ENCODE peak calls at places on chromosomes 7 and 10, in four cellular contexts. One of them, this sample, is unnamed.
A peak's percentile ranks its signal among the peaks of the same experiment; 100 is the strongest.

GRCh38 chr10:95907454-95908253 is at the start of gene CC2D2B:
- DNase-seq in heart left ventricle: peak; percentile 87
- DNase-seq in A549: peak; percentile 79
- DNase-seq in tibial nerve: peak; percentile 60
- DNase-seq in this sample: peak; percentile 22

GRCh38 chr7:142384508-142384922 is 126.7 kb upstream of the PRSS58 start:
- DNase-seq in A549: no peak
- DNase-seq in heart left ventricle: no peak
- DNase-seq in tibial nerve: no peak
- DNase-seq in this sample: no peak

GRCh38 chr10:104318810-104319684 is 19.2 kb downstream of the ITPRIP start:
- DNase-seq in tibial nerve: peak; percentile 43
- DNase-seq in heart left ventricle: no peak
- DNase-seq in A549: no peak
- DNase-seq in this sample: no peak

GRCh38 chr10:124300224-124300623 is 118.5 kb downstream of the OAT start:
- DNase-seq in heart left ventricle: no peak
- DNase-seq in A549: no peak
- DNase-seq in tibial nerve: no peak
- DNase-seq in this sample: no peak

GRCh38 chr7:108094933-108095710 is 35.0 kb downstream of the LAMB4 start:
- DNase-seq in heart left ventricle: no peak
- DNase-seq in A549: peak; percentile 50
- DNase-seq in tibial nerve: no peak
- DNase-seq in this sample: peak; percentile 87

GRCh38 chr10:78397796-78398195 is 364.1 kb downstream of the RPS24 start:
- DNase-seq in heart left ventricle: no peak
- DNase-seq in tibial nerve: no peak
- DNase-seq in A549: no peak
- DNase-seq in this sample: no peak

GRCh38 chr10:52779541-52780390 is 7.2 kb upstream of the MBL2 start:
- DNase-seq in A549: peak; percentile 60
- DNase-seq in tibial nerve: peak; percentile 33
- DNase-seq in heart left ventricle: peak; percentile 43
- DNase-seq in this sample: no peak

GRCh38 chr7:5559586-5559985 is 136.0 kb upstream of the TNRC18 start:
- DNase-seq in tibial nerve: no peak
- DNase-seq in A549: no peak
- DNase-seq in heart left ventricle: no peak
- DNase-seq in this sample: no peak

GRCh38 chr7:18444856-18445255 is 50.7 kb upstream of the HDAC9 start:
- DNase-seq in A549: no peak
- DNase-seq in heart left ventricle: no peak
- DNase-seq in tibial nerve: no peak
- DNase-seq in this sample: no peak

GRCh38 chr7:70698219-70698832 is 433.6 kb upstream of the GALNT17 start:
- DNase-seq in heart left ventricle: no peak
- DNase-seq in A549: peak; percentile 56
- DNase-seq in tibial nerve: no peak
- DNase-seq in this sample: no peak

GRCh38 chr10:87752571-87752970 is 65.5 kb downstream of the ATAD1 start:
- DNase-seq in A549: no peak
- DNase-seq in tibial nerve: no peak
- DNase-seq in heart left ventricle: no peak
- DNase-seq in this sample: no peak

GRCh38 chr7:78777844-78778243 is 675.6 kb downstream of the MAGI2 start:
- DNase-seq in A549: no peak
- DNase-seq in heart left ventricle: no peak
- DNase-seq in tibial nerve: no peak
- DNase-seq in this sample: no peak

GRCh38 chr10:131117416-131118212 is 193.9 kb downstream of the TCERG1L start:
- DNase-seq in heart left ventricle: no peak
- DNase-seq in tibial nerve: no peak
- DNase-seq in A549: no peak
- DNase-seq in this sample: no peak

GRCh38 chr7:91668217-91668616 is 212.3 kb downstream of the MTERF1 start:
- DNase-seq in tibial nerve: no peak
- DNase-seq in heart left ventricle: no peak
- DNase-seq in A549: no peak
- DNase-seq in this sample: no peak

GRCh38 chr10:7424315-7424714 is 13.5 kb upstream of the SFMBT2 start:
- DNase-seq in tibial nerve: no peak
- DNase-seq in heart left ventricle: no peak
- DNase-seq in A549: no peak
- DNase-seq in this sample: no peak

GRCh38 chr10:128922172-128922571 is 544.9 kb upstream of the MGMT start:
- DNase-seq in heart left ventricle: peak; percentile 42
- DNase-seq in tibial nerve: no peak
- DNase-seq in A549: no peak
- DNase-seq in this sample: no peak

GRCh38 chr7:98360221-98361124 is 40.4 kb downstream of the BAIAP2L1 start:
- DNase-seq in A549: peak; percentile 61
- DNase-seq in heart left ventricle: no peak
- DNase-seq in tibial nerve: no peak
- DNase-seq in this sample: no peak

GRCh38 chr7:158663428-158663741 is 41.2 kb downstream of the NCAPG2 start:
- DNase-seq in tibial nerve: no peak
- DNase-seq in heart left ventricle: no peak
- DNase-seq in A549: no peak
- DNase-seq in this sample: no peak

GRCh38 chr7:130521552-130521951 is 29.7 kb downstream of the MEST start:
- DNase-seq in A549: no peak
- DNase-seq in tibial nerve: no peak
- DNase-seq in heart left ventricle: no peak
- DNase-seq in this sample: no peak

GRCh38 chr7:96388166-96388565 is 66.3 kb upstream of the SLC25A13 start:
- DNase-seq in A549: no peak
- DNase-seq in tibial nerve: no peak
- DNase-seq in heart left ventricle: no peak
- DNase-seq in this sample: peak; percentile 77

GRCh38 chr7:52586704-52587103 is 448.7 kb upstream of the POM121L12 start:
- DNase-seq in tibial nerve: no peak
- DNase-seq in heart left ventricle: no peak
- DNase-seq in A549: no peak
- DNase-seq in this sample: no peak

GRCh38 chr10:70222340-70222794 is 10.9 kb downstream of the PPA1 start:
- DNase-seq in tibial nerve: no peak
- DNase-seq in A549: no peak
- DNase-seq in heart left ventricle: no peak
- DNase-seq in this sample: peak; percentile 66

GRCh38 chr7:151482883-151483699 is 36.6 kb downstream of the RHEB start:
- DNase-seq in tibial nerve: no peak
- DNase-seq in A549: no peak
- DNase-seq in heart left ventricle: no peak
- DNase-seq in this sample: no peak
- H3K27ac ChIP-seq in tibial nerve: no peak overlapping the region
- H3K27ac ChIP-seq in A549: no peak overlapping the region
- H3K27ac ChIP-seq in heart left ventricle: peak overlapping the region; percentile 3
- H3K27ac ChIP-seq in this sample: no peak overlapping the region

DNA sequence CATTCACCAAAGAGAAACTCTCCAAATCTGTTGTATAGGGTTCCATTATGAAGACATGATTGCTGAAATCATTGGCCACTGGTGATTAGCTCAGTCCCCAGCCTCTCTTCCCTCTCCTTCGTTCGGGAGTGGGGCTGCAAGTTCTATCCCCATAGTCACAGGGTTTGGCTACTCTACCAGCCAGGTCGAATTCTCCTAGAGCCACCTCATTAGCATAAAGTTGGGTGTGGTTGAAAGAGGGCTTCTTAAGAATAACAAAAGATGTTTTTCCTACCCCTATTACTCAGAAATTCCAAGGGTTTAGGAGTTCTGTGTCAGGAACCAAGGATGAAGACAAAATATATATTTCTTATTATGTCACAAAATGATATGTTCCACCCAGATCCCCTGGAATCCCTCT is 166.2 kb upstream of the YAE1 start:
- DNase-seq in A549: no peak
- DNase-seq in heart left ventricle: no peak
- DNase-seq in tibial nerve: no peak
- DNase-seq in this sample: no peak
- H3K27ac ChIP-seq in A549: no peak overlapping the region
- H3K27ac ChIP-seq in heart left ventricle: no peak overlapping the region
- H3K27ac ChIP-seq in tibial nerve: no peak overlapping the region
- H3K27ac ChIP-seq in this sample: no peak overlapping the region

GRCh38 chr10:59375990-59376389 is 13.6 kb upstream of the FAM13C start:
- DNase-seq in heart left ventricle: no peak
- DNase-seq in tibial nerve: no peak
- DNase-seq in A549: no peak
- DNase-seq in this sample: no peak

GRCh38 chr10:59376817-59377340 is 14.5 kb upstream of the FAM13C start:
- DNase-seq in tibial nerve: no peak
- DNase-seq in A549: no peak
- DNase-seq in heart left ventricle: no peak
- DNase-seq in this sample: no peak

GRCh38 chr10:59373071-59373470 is 10.7 kb upstream of the FAM13C start:
- DNase-seq in A549: no peak
- DNase-seq in heart left ventricle: no peak
- DNase-seq in tibial nerve: no peak
- DNase-seq in this sample: no peak

DNA sequence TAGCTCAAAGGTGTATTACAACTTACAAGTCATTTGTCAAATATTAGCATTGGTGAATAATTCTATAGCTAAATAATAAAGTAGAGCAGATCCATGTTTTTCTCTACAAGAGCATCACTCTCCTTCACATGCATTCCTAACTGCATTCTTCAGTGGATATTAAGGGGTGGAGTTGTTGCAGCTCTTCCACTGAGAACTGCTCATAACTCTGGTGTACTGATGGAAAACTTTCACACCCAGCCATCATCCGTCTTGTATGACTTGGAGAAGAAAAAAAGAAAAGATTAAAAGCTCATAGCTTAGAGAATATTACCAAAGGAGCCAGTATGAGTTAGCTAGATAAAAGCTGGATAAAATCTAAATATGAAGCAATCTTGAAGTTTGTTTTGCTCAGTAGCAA is 10.2 kb upstream of the FAM13C start:
- DNase-seq in heart left ventricle: no peak
- DNase-seq in A549: no peak
- DNase-seq in tibial nerve: no peak
- DNase-seq in this sample: no peak
- H3K27ac ChIP-seq in heart left ventricle: peak overlapping the region; percentile 21
- H3K27ac ChIP-seq in A549: no peak overlapping the region
- H3K27ac ChIP-seq in tibial nerve: no peak overlapping the region
- H3K27ac ChIP-seq in this sample: no peak overlapping the region

GRCh38 chr7:35714407-35714806 is 19.5 kb upstream of the HERPUD2 start:
- DNase-seq in tibial nerve: no peak
- DNase-seq in heart left ventricle: no peak
- DNase-seq in A549: no peak
- DNase-seq in this sample: no peak
- H3K27ac ChIP-seq in tibial nerve: no peak overlapping the region
- H3K27ac ChIP-seq in heart left ventricle: no peak overlapping the region
- H3K27ac ChIP-seq in A549: no peak overlapping the region
- H3K27ac ChIP-seq in this sample: peak overlapping the region; percentile 8

GRCh38 chr10:98170249-98171117 is 36.0 kb downstream of the R3HCC1L start:
- DNase-seq in heart left ventricle: peak; percentile 22
- DNase-seq in A549: peak; percentile 44
- DNase-seq in tibial nerve: no peak
- DNase-seq in this sample: peak; percentile 8

GRCh38 chr10:98172073-98172472 is 37.6 kb downstream of the R3HCC1L start:
- DNase-seq in tibial nerve: peak; percentile 19
- DNase-seq in A549: no peak
- DNase-seq in heart left ventricle: peak; percentile 54
- DNase-seq in this sample: no peak

GRCh38 chr10:98169379-98169778 is 34.9 kb downstream of the R3HCC1L start:
- DNase-seq in tibial nerve: no peak
- DNase-seq in heart left ventricle: no peak
- DNase-seq in A549: no peak
- DNase-seq in this sample: no peak

GRCh38 chr10:98173258-98173657 is 38.8 kb downstream of the R3HCC1L start:
- DNase-seq in heart left ventricle: no peak
- DNase-seq in tibial nerve: no peak
- DNase-seq in A549: no peak
- DNase-seq in this sample: no peak

DNA sequence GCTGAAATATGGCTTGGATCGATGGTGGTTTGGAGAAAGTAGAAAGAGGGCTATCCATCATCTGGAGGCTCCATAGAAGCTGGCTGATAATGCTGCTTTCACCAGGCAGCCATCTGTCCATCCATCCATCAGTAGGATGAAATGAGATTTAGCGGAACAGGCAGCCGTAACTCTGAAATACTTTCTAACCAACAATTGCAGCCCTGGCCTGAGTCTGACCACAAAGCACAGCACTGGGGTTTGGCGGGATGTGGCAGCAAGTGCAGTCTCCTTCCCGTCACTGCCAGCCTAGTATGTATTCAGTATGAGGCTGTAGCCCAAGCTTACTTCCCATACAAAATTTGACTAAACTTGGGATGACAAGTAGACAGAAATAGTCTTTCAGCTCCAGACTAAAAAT is 38.0 kb downstream of the R3HCC1L start:
- DNase-seq in tibial nerve: no peak
- DNase-seq in heart left ventricle: no peak
- DNase-seq in A549: no peak
- DNase-seq in this sample: no peak
- H3K27ac ChIP-seq in tibial nerve: no peak overlapping the region
- H3K27ac ChIP-seq in heart left ventricle: peak overlapping the region; percentile 18
- H3K27ac ChIP-seq in A549: no peak overlapping the region
- H3K27ac ChIP-seq in this sample: no peak overlapping the region

GRCh38 chr10:126170367-126170766 is 217.9 kb downstream of the ADAM12 start:
- DNase-seq in heart left ventricle: no peak
- DNase-seq in tibial nerve: no peak
- DNase-seq in A549: no peak
- DNase-seq in this sample: no peak
- H3K27ac ChIP-seq in heart left ventricle: no peak overlapping the region
- H3K27ac ChIP-seq in tibial nerve: no peak overlapping the region
- H3K27ac ChIP-seq in A549: no peak overlapping the region
- H3K27ac ChIP-seq in this sample: no peak overlapping the region

This sample was measured in epithelial cell of prostate.